ENCODE peak calls at places on chromosome 18, in seven cellular contexts. One of them, this sample, is unnamed.
A peak's percentile ranks its signal among the peaks of the same experiment; 100 is the strongest.

GRCh38 chr18:76518543-76519155 is 23.6 kb upstream of the ZNF516 start:
- DNase-seq in neuronal stem cell: no peak
- DNase-seq in H9: peak; percentile 73
- DNase-seq in mesendoderm: peak; percentile 69
- DNase-seq in IMR-90: peak; percentile 31
- DNase-seq in H1: no peak
- DNase-seq in trophoblast cell: no peak
- DNase-seq in this sample: peak; percentile 63

GRCh38 chr18:36580266-36580665 is 248.5 kb downstream of the TPGS2 start:
- DNase-seq in neuronal stem cell: no peak
- DNase-seq in H9: no peak
- DNase-seq in mesendoderm: no peak
- DNase-seq in IMR-90: peak; percentile 51
- DNase-seq in H1: no peak
- DNase-seq in trophoblast cell: no peak
- DNase-seq in this sample: peak; percentile 4

GRCh38 chr18:63681449-63682381 is 20.0 kb upstream of the SERPINB3 start:
- DNase-seq in neuronal stem cell: no peak
- DNase-seq in H9: no peak
- DNase-seq in mesendoderm: no peak
- DNase-seq in IMR-90: no peak
- DNase-seq in H1: no peak
- DNase-seq in trophoblast cell: no peak
- DNase-seq in this sample: no peak

GRCh38 chr18:69808399-69808798 is 139.3 kb downstream of the CD226 start:
- DNase-seq in neuronal stem cell: no peak
- DNase-seq in H9: no peak
- DNase-seq in mesendoderm: no peak
- DNase-seq in IMR-90: no peak
- DNase-seq in H1: no peak
- DNase-seq in trophoblast cell: no peak
- DNase-seq in this sample: no peak

GRCh38 chr18:36675076-36675475 is 153.7 kb downstream of the TPGS2 start:
- DNase-seq in neuronal stem cell: no peak
- DNase-seq in H9: no peak
- DNase-seq in mesendoderm: no peak
- DNase-seq in IMR-90: no peak
- DNase-seq in H1: no peak
- DNase-seq in trophoblast cell: no peak
- DNase-seq in this sample: no peak

GRCh38 chr18:76465630-76466409 is 29.2 kb downstream of the ZNF516 start:
- DNase-seq in neuronal stem cell: no peak
- DNase-seq in H9: no peak
- DNase-seq in mesendoderm: no peak
- DNase-seq in IMR-90: no peak
- DNase-seq in H1: no peak
- DNase-seq in trophoblast cell: no peak
- DNase-seq in this sample: no peak

GRCh38 chr18:944440-944839 is 39.8 kb downstream of the ADCYAP1 start:
- DNase-seq in neuronal stem cell: no peak
- DNase-seq in H9: no peak
- DNase-seq in mesendoderm: no peak
- DNase-seq in IMR-90: peak; percentile 3
- DNase-seq in H1: no peak
- DNase-seq in trophoblast cell: no peak
- DNase-seq in this sample: peak; percentile 66

GRCh38 chr18:2549462-2549861 is 21.8 kb downstream of the METTL4 start:
- DNase-seq in neuronal stem cell: no peak
- DNase-seq in H9: no peak
- DNase-seq in mesendoderm: no peak
- DNase-seq in IMR-90: no peak
- DNase-seq in H1: no peak
- DNase-seq in trophoblast cell: no peak
- DNase-seq in this sample: no peak

GRCh38 chr18:22348521-22349316 is 69.0 kb downstream of the CTAGE1 start:
- DNase-seq in neuronal stem cell: no peak
- DNase-seq in H9: peak; percentile 74
- DNase-seq in mesendoderm: peak; percentile 76
- DNase-seq in IMR-90: peak; percentile 42
- DNase-seq in H1: peak; percentile 33
- DNase-seq in trophoblast cell: peak; percentile 23
- DNase-seq in this sample: peak; percentile 53

GRCh38 chr18:79964330-79965118 is at the start of gene HSBP1L1:
- DNase-seq in neuronal stem cell: peak; percentile 56
- DNase-seq in H9: peak; percentile 75
- DNase-seq in mesendoderm: peak; percentile 70
- DNase-seq in IMR-90: no peak
- DNase-seq in H1: no peak
- DNase-seq in trophoblast cell: peak; percentile 94
- DNase-seq in this sample: peak; percentile 52

GRCh38 chr18:54938506-54938905 is 20.8 kb downstream of the CCDC68 start:
- DNase-seq in neuronal stem cell: no peak
- DNase-seq in H9: no peak
- DNase-seq in mesendoderm: no peak
- DNase-seq in IMR-90: no peak
- DNase-seq in H1: no peak
- DNase-seq in trophoblast cell: no peak
- DNase-seq in this sample: no peak

GRCh38 chr18:25650201-25650941 is 298.4 kb upstream of the ZNF521 start:
- DNase-seq in neuronal stem cell: no peak
- DNase-seq in H9: no peak
- DNase-seq in mesendoderm: no peak
- DNase-seq in IMR-90: peak; percentile 97
- DNase-seq in H1: no peak
- DNase-seq in trophoblast cell: peak; percentile 26
- DNase-seq in this sample: peak; percentile 91

GRCh38 chr18:8657873-8658521 is 47.4 kb upstream of the MTCL1 start:
- DNase-seq in neuronal stem cell: peak; percentile 23
- DNase-seq in H9: peak; percentile 44
- DNase-seq in mesendoderm: peak; percentile 71
- DNase-seq in IMR-90: peak; percentile 32
- DNase-seq in H1: no peak
- DNase-seq in trophoblast cell: no peak
- DNase-seq in this sample: no peak

GRCh38 chr18:70376914-70377258 is 88.0 kb downstream of the SOCS6 start:
- DNase-seq in neuronal stem cell: no peak
- DNase-seq in H9: no peak
- DNase-seq in mesendoderm: no peak
- DNase-seq in IMR-90: no peak
- DNase-seq in H1: no peak
- DNase-seq in trophoblast cell: no peak
- DNase-seq in this sample: peak; percentile 28

GRCh38 chr18:79584491-79585394 is 94.9 kb upstream of the CTDP1 start:
- DNase-seq in neuronal stem cell: no peak
- DNase-seq in H9: peak; percentile 24
- DNase-seq in mesendoderm: no peak
- DNase-seq in IMR-90: no peak
- DNase-seq in H1: no peak
- DNase-seq in trophoblast cell: no peak
- DNase-seq in this sample: no peak

GRCh38 chr18:6355789-6356589 is 58.7 kb downstream of the L3MBTL4 start:
- DNase-seq in neuronal stem cell: no peak
- DNase-seq in H9: no peak
- DNase-seq in mesendoderm: peak; percentile 19
- DNase-seq in IMR-90: peak; percentile 40
- DNase-seq in H1: no peak
- DNase-seq in trophoblast cell: peak; percentile 32
- DNase-seq in this sample: peak; percentile 1

GRCh38 chr18:62347091-62347506 is 22.0 kb downstream of the TNFRSF11A start:
- DNase-seq in neuronal stem cell: no peak
- DNase-seq in H9: no peak
- DNase-seq in mesendoderm: peak; percentile 69
- DNase-seq in IMR-90: no peak
- DNase-seq in H1: no peak
- DNase-seq in trophoblast cell: no peak
- DNase-seq in this sample: no peak

GRCh38 chr18:9928646-9929259 is 14.9 kb downstream of the VAPA start:
- DNase-seq in neuronal stem cell: no peak
- DNase-seq in H9: no peak
- DNase-seq in mesendoderm: no peak
- DNase-seq in IMR-90: no peak
- DNase-seq in H1: no peak
- DNase-seq in trophoblast cell: no peak
- DNase-seq in this sample: no peak

GRCh38 chr18:62586148-62586774 is 63.4 kb downstream of the ZCCHC2 start:
- DNase-seq in neuronal stem cell: peak; percentile 62
- DNase-seq in H9: peak; percentile 72
- DNase-seq in mesendoderm: peak; percentile 71
- DNase-seq in IMR-90: peak; percentile 69
- DNase-seq in H1: no peak
- DNase-seq in trophoblast cell: peak; percentile 71
- DNase-seq in this sample: peak; percentile 69

GRCh38 chr18:2380101-2380500 is 191.2 kb downstream of the METTL4 start:
- DNase-seq in neuronal stem cell: no peak
- DNase-seq in H9: no peak
- DNase-seq in mesendoderm: no peak
- DNase-seq in IMR-90: no peak
- DNase-seq in H1: no peak
- DNase-seq in trophoblast cell: no peak
- DNase-seq in this sample: no peak

GRCh38 chr18:44712025-44712424 is 31.3 kb downstream of the SETBP1 start:
- DNase-seq in neuronal stem cell: no peak
- DNase-seq in H9: no peak
- DNase-seq in mesendoderm: peak; percentile 77
- DNase-seq in IMR-90: no peak
- DNase-seq in H1: no peak
- DNase-seq in trophoblast cell: no peak
- DNase-seq in this sample: no peak

GRCh38 chr18:58591286-58591685 is 37.6 kb downstream of the ALPK2 start:
- DNase-seq in neuronal stem cell: no peak
- DNase-seq in H9: no peak
- DNase-seq in mesendoderm: no peak
- DNase-seq in IMR-90: no peak
- DNase-seq in H1: no peak
- DNase-seq in trophoblast cell: no peak
- DNase-seq in this sample: no peak
- H2AK5ac ChIP-seq in neuronal stem cell: no peak overlapping the region
- H2AK5ac ChIP-seq in H9: no peak overlapping the region
- H2AK5ac ChIP-seq in mesendoderm: no peak overlapping the region
- H2AK5ac ChIP-seq in IMR-90: peak overlapping the region; percentile 59
- H2AK5ac ChIP-seq in H1: no peak overlapping the region
- H2AK5ac ChIP-seq in trophoblast cell: peak overlapping the region; percentile 84
- H2AK5ac ChIP-seq in this sample: peak overlapping the region; percentile 99

DNA sequence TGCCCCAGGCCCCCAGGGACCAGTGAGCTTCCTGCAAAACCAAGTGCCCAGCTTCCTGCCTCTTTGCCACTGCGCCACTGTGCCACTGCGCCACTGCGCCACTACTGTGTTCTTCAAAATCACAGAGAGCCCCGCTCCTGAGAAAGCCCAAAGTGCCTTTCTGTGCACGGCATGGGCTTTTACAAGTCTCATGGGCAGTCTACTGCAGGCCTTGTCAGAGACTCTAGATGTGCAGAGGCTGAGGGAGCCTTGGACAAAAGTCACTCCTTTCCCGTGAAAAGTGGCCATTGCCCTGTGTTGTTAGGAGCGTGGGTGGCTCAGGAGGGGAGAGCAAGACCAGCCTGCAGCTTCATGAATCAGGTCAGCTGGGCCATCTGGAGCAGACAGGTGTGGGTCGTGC is 180.5 kb downstream of the SMAD7 start:
- DNase-seq in neuronal stem cell: no peak
- DNase-seq in H9: no peak
- DNase-seq in mesendoderm: no peak
- DNase-seq in IMR-90: no peak
- DNase-seq in H1: no peak
- DNase-seq in trophoblast cell: no peak
- DNase-seq in this sample: no peak
- H2AK5ac ChIP-seq in neuronal stem cell: no peak overlapping the region
- H2AK5ac ChIP-seq in H9: no peak overlapping the region
- H2AK5ac ChIP-seq in mesendoderm: no peak overlapping the region
- H2AK5ac ChIP-seq in IMR-90: no peak overlapping the region
- H2AK5ac ChIP-seq in H1: no peak overlapping the region
- H2AK5ac ChIP-seq in trophoblast cell: no peak overlapping the region
- H2AK5ac ChIP-seq in this sample: no peak overlapping the region

DNA sequence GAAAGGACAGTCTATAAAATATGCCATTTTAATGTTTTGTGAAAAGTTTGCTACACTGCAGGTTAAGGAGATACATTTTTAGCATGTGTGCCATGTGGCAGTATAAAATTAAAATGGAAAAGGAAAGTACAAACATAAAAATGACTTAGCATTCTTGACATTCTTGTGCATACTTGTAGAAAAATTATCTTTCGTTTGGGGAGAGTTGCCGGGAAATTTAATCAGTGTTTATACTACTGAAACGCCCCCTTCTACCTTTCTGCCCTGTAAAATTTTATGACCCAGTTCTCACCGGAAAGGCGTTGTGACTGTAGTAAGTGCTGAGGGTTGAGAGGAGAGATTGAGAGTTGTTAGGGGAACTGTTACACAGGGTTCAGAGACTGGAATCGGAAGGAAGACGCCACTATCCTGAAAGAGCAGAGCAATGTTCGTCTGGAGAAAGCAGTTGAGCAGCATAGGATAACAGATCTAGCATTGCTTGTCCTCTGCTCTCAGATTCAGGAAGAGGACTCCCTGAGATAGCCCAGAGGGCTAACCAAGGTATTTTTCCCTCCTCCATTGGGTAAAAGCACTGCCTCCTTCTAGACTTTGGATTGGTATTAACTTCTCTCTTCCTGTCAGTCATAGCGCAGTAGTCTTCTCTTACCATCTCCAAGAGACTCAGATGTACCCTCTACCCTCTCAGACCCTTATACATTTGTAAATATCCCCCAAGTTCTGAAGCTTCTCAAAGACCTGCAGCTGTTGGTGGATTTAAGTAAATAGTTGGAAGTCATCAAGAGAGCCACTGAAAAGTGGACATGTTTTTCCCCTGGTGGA is 2.7 kb downstream of the CDH20 start:
- DNase-seq in neuronal stem cell: no peak
- DNase-seq in H9: no peak
- DNase-seq in mesendoderm: peak; percentile 1
- DNase-seq in IMR-90: no peak
- DNase-seq in H1: no peak
- DNase-seq in trophoblast cell: no peak
- DNase-seq in this sample: no peak
- H2AK5ac ChIP-seq in neuronal stem cell: no peak overlapping the region
- H2AK5ac ChIP-seq in H9: no peak overlapping the region
- H2AK5ac ChIP-seq in mesendoderm: no peak overlapping the region
- H2AK5ac ChIP-seq in IMR-90: no peak overlapping the region
- H2AK5ac ChIP-seq in H1: no peak overlapping the region
- H2AK5ac ChIP-seq in trophoblast cell: no peak overlapping the region
- H2AK5ac ChIP-seq in this sample: no peak overlapping the region

GRCh38 chr18:34704823-34705222 is 5.3 kb upstream of the DTNA start:
- DNase-seq in neuronal stem cell: no peak
- DNase-seq in H9: no peak
- DNase-seq in mesendoderm: no peak
- DNase-seq in IMR-90: no peak
- DNase-seq in H1: no peak
- DNase-seq in trophoblast cell: no peak
- DNase-seq in this sample: no peak

GRCh38 chr18:34709104-34709503 is 994 bp upstream of the DTNA start:
- DNase-seq in neuronal stem cell: no peak
- DNase-seq in H9: no peak
- DNase-seq in mesendoderm: no peak
- DNase-seq in IMR-90: peak; percentile 87
- DNase-seq in H1: no peak
- DNase-seq in trophoblast cell: peak; percentile 65
- DNase-seq in this sample: peak; percentile 95

GRCh38 chr18:34710430-34711386 is 610 bp downstream of the DTNA start:
- DNase-seq in neuronal stem cell: no peak
- DNase-seq in H9: no peak
- DNase-seq in mesendoderm: no peak
- DNase-seq in IMR-90: peak; percentile 66
- DNase-seq in H1: no peak
- DNase-seq in trophoblast cell: no peak
- DNase-seq in this sample: peak; percentile 92

GRCh38 chr18:34707670-34708069 is 2.4 kb upstream of the DTNA start:
- DNase-seq in neuronal stem cell: no peak
- DNase-seq in H9: no peak
- DNase-seq in mesendoderm: peak; percentile 90
- DNase-seq in IMR-90: peak; percentile 92
- DNase-seq in H1: no peak
- DNase-seq in trophoblast cell: peak; percentile 86
- DNase-seq in this sample: peak; percentile 95

GRCh38 chr18:34709631-34710429 is at the start of gene DTNA:
- DNase-seq in neuronal stem cell: peak; percentile 63
- DNase-seq in H9: no peak
- DNase-seq in mesendoderm: peak; percentile 80
- DNase-seq in IMR-90: peak; percentile 96
- DNase-seq in H1: no peak
- DNase-seq in trophoblast cell: peak; percentile 18
- DNase-seq in this sample: peak; percentile 94
- H2AK5ac ChIP-seq in neuronal stem cell: peak within 1 kb of the TSS; percentile 41
- H2AK5ac ChIP-seq in H9: no peak within 1 kb of the TSS
- H2AK5ac ChIP-seq in mesendoderm: no peak within 1 kb of the TSS
- H2AK5ac ChIP-seq in IMR-90: peak within 1 kb of the TSS; percentile 81
- H2AK5ac ChIP-seq in H1: no peak within 1 kb of the TSS
- H2AK5ac ChIP-seq in trophoblast cell: no peak within 1 kb of the TSS
- H2AK5ac ChIP-seq in this sample: peak within 1 kb of the TSS; percentile 31

This sample was measured in mesenchymal stem cell.